ENCODE peak calls at places on chromosome 1, in five cellular contexts. M is H54, Q is BJ, C is fibroblast of the aortic adventitia, G is fibroblast of mammary gland. K is an unnamed sample.

GRCh38 chr1:117809764-117810163 is 119.7 kb downstream of the GDAP2 start:
- DNase-seq in M (no peak), Q (no peak), C (peak; percentile 62), G (no peak), K (no peak)

GRCh38 chr1:111730706-111731105 is 8.5 kb downstream of the INKA2 start:
- DNase-seq in M (no peak), Q (no peak), C (no peak), G (no peak), K (no peak)

GRCh38 chr1:11797525-11798216 is 8.1 kb downstream of the MTHFR start:
- DNase-seq in M (no peak), Q (no peak), C (peak; percentile 96), G (peak; percentile 54), K (no peak)

GRCh38 chr1:59408608-59409007 is 111.7 kb downstream of the FGGY start:
- DNase-seq in M (no peak), Q (no peak), C (peak; percentile 48), G (no peak), K (no peak)

GRCh38 chr1:38476111-38476783 is 383.3 kb downstream of the RRAGC start:
- DNase-seq in M (no peak), Q (no peak), C (no peak), G (no peak), K (no peak)

GRCh38 chr1:160018900-160019299 is 12.9 kb downstream of the PIGM start:
- DNase-seq in M (peak; percentile 35), Q (no peak), C (peak; percentile 52), G (peak; percentile 58), K (no peak)

GRCh38 chr1:27316860-27317259 is 5.1 kb upstream of the TMEM222 start:
- DNase-seq in M (no peak), Q (no peak), C (no peak), G (no peak), K (no peak)

GRCh38 chr1:10917513-10918454 is 94.7 kb upstream of the TARDBP start:
- DNase-seq in M (no peak), Q (no peak), C (no peak), G (no peak), K (no peak)

GRCh38 chr1:62997849-62998248 is 213.9 kb downstream of the ATG4C start:
- DNase-seq in M (no peak), Q (no peak), C (no peak), G (no peak), K (no peak)

GRCh38 chr1:226696552-226696951 is 42.5 kb downstream of the ITPKB start:
- DNase-seq in M (no peak), Q (no peak), C (no peak), G (peak; percentile 45), K (no peak)

GRCh38 chr1:93585059-93585966 is 96.3 kb downstream of the BCAR3 start:
- DNase-seq in M (no peak), Q (no peak), C (peak; percentile 74), G (peak; percentile 85), K (no peak)

GRCh38 chr1:228548788-228549187 is 61.6 kb downstream of the RNF187 start:
- DNase-seq in M (no peak), Q (no peak), C (no peak), G (no peak), K (no peak)

GRCh38 chr1:25697426-25698220 is 81.0 kb downstream of the MAN1C1 start:
- DNase-seq in M (no peak), Q (no peak), C (no peak), G (no peak), K (no peak)

GRCh38 chr1:31574749-31575372 is 1.5 kb upstream of the TINAGL1 start:
- DNase-seq in M (no peak), Q (no peak), C (no peak), G (no peak), K (no peak)

GRCh38 chr1:181044449-181044966 is 10.7 kb downstream of the MR1 start:
- DNase-seq in M (no peak), Q (no peak), C (no peak), G (peak; percentile 9), K (no peak)

GRCh38 chr1:52195161-52195560 is 53.3 kb downstream of the ZFYVE9 start:
- DNase-seq in M (no peak), Q (no peak), C (no peak), G (no peak), K (peak; percentile 34)

GRCh38 chr1:47972864-47973437 is 24.2 kb downstream of the TRABD2B start:
- DNase-seq in M (no peak), Q (no peak), C (no peak), G (no peak), K (no peak)

GRCh38 chr1:115975569-115976061 is 698 bp upstream of the SLC22A15 start:
- DNase-seq in M (no peak), Q (no peak), C (no peak), G (no peak), K (no peak)

GRCh38 chr1:6347641-6348487 is 45.7 kb downstream of the ACOT7 start:
- DNase-seq in M (no peak), Q (no peak), C (peak; percentile 36), G (peak; percentile 21), K (no peak)

GRCh38 chr1:221228594-221228993 is 349.4 kb downstream of the HLX start:
- DNase-seq in M (no peak), Q (no peak), C (no peak), G (no peak), K (no peak)

GRCh38 chr1:198128528-198128927 is 28.3 kb upstream of the NEK7 start:
- DNase-seq in M (no peak), Q (no peak), C (no peak), G (peak; percentile 17), K (no peak)

GRCh38 chr1:65343286-65343685 is 33.9 kb downstream of the DNAJC6 start:
- DNase-seq in M (no peak), Q (no peak), C (peak; percentile 4), G (peak; percentile 74), K (no peak)

GRCh38 chr1:177048314-177049069 is 116.0 kb downstream of the ASTN1 start:
- DNase-seq in M (no peak), Q (no peak), C (no peak), G (no peak), K (no peak)

GRCh38 chr1:62905309-62905708 is 121.4 kb downstream of the ATG4C start:
- DNase-seq in M (no peak), Q (no peak), C (no peak), G (no peak), K (no peak)

GRCh38 chr1:152029144-152029936 is 7.5 kb downstream of the S100A11 start:
- DNase-seq in M (no peak), Q (no peak), C (peak; percentile 51), G (peak; percentile 70), K (no peak)

GRCh38 chr1:81349194-81349965 is 451.4 kb upstream of the ADGRL2 start:
- DNase-seq in M (no peak), Q (no peak), C (no peak), G (no peak), K (no peak)

GRCh38 chr1:83086986-83087512 is 911.9 kb downstream of the TTLL7 start:
- DNase-seq in M (no peak), Q (no peak), C (no peak), G (no peak), K (no peak)

GRCh38 chr1:28971980-28972771 is 57.8 kb downstream of the EPB41 start:
- DNase-seq in M (peak; percentile 9), Q (peak; percentile 98), C (peak; percentile 91), G (peak; percentile 95), K (peak; percentile 90)

GRCh38 chr1:217315346-217315745 is 315.5 kb downstream of the GPATCH2 start:
- DNase-seq in M (no peak), Q (no peak), C (peak; percentile 2), G (peak; percentile 42), K (no peak)

GRCh38 chr1:158799689-158800088 is 18.7 kb upstream of the OR6N2 start:
- DNase-seq in M (no peak), Q (no peak), C (no peak), G (no peak), K (no peak)

GRCh38 chr1:198018529-198018928 is 101.4 kb downstream of the LHX9 start:
- DNase-seq in M (peak; percentile 36), Q (peak; percentile 88), C (peak; percentile 21), G (peak; percentile 86), K (peak; percentile 96)

GRCh38 chr1:232891116-232891515 is 59.3 kb upstream of the NTPCR start:
- DNase-seq in M (peak; percentile 38), Q (peak; percentile 79), C (peak; percentile 83), G (peak; percentile 90), K (peak; percentile 67)

GRCh38 chr1:25099343-25099951 is 132.9 kb downstream of the SYF2 start:
- DNase-seq in M (no peak), Q (no peak), C (no peak), G (no peak), K (no peak)

GRCh38 chr1:16135501-16135900 is 20.4 kb downstream of the EPHA2 start:
- DNase-seq in M (no peak), Q (no peak), C (no peak), G (no peak), K (no peak)

GRCh38 chr1:172907834-172908326 is 142.9 kb downstream of the TNFSF18 start:
- DNase-seq in M (no peak), Q (no peak), C (no peak), G (no peak), K (no peak)

GRCh38 chr1:182395911-182396310 is 4.3 kb upstream of the GLUL start:
- DNase-seq in M (no peak), Q (no peak), C (no peak), G (no peak), K (no peak)

GRCh38 chr1:165369255-165369848 is 12.8 kb upstream of the LMX1A start:
- DNase-seq in M (peak; percentile 55), Q (no peak), C (peak; percentile 53), G (peak; percentile 51), K (no peak)

GRCh38 chr1:40769815-40770214 is 13.8 kb upstream of the KCNQ4 start:
- DNase-seq in M (no peak), Q (no peak), C (no peak), G (no peak), K (no peak)

GRCh38 chr1:33872275-33872674 is 8.4 kb downstream of the HMGB4 start:
- DNase-seq in M (no peak), Q (no peak), C (no peak), G (no peak), K (no peak)

GRCh38 chr1:54944610-54945392 is 35.6 kb upstream of the TMEM61 start:
- DNase-seq in M (peak; percentile 61), Q (peak; percentile 34), C (peak; percentile 90), G (peak; percentile 86), K (peak; percentile 41)